ENCODE peak calls at places on chromosomes 6 and 20, in eight cellular contexts. G is GM10248; W is activated CD8-positive, alpha-beta T cell treated with anti-CD3 and anti-CD28 coated beads, Interleukin-2, amount 10 ng/mL, durations not matched to agents 7 days and 5 days; L is central memory CD4-positive, alpha-beta T cell; C is activated naive CD4-positive, alpha-beta T cell treated with Interleukin-2 at 50 U/mL for 16 hours; K is lung; J is T-helper 2 cell; U is NCI-H2171. H is an unnamed sample.

GRCh38 chr20:63156221-63156671 is 59.7 kb downstream of the YTHDF1 start:
- DNase-seq in G (no peak), W (no peak), L (no peak), C (no peak), K (no peak), J (no peak), U (no peak), H (no peak)

GRCh38 chr6:166558156-166559025 is 28.1 kb downstream of the RAMACL start:
- DNase-seq in G (no peak), W (no peak), L (no peak), C (no peak), K (no peak), J (no peak), U (no peak), H (no peak)

GRCh38 chr20:61802721-61803311 is 262.9 kb downstream of the TAF4 start:
- DNase-seq in G (no peak), W (no peak), L (no peak), C (no peak), K (no peak), J (no peak), U (no peak), H (no peak)

GRCh38 chr6:125949069-125949468 is 7.5 kb upstream of the HINT3 start:
- DNase-seq in G (no peak), W (no peak), L (no peak), C (no peak), K (no peak), J (no peak), U (no peak), H (no peak)

GRCh38 chr6:105319331-105319730 is 83.6 kb downstream of the PREP start:
- DNase-seq in G (no peak), W (no peak), L (no peak), C (no peak), K (no peak), J (no peak), U (no peak), H (no peak)

GRCh38 chr6:90197854-90198496 is 98.7 kb downstream of the BACH2 start:
- DNase-seq in G (no peak), W (no peak), L (no peak), C (no peak), K (no peak), J (no peak), U (peak; percentile 10), H (no peak)

GRCh38 chr6:41934278-41935189 is 7.1 kb downstream of the CCND3 start:
- DNase-seq in G (no peak), W (no peak), L (no peak), C (no peak), K (no peak), J (no peak), U (no peak), H (no peak)

GRCh38 chr6:142331075-142331551 is 29.3 kb downstream of the ADGRG6 start:
- DNase-seq in G (no peak), W (peak; percentile 62), L (no peak), C (no peak), K (no peak), J (no peak), U (no peak), H (no peak)

GRCh38 chr6:40957616-40958492 is 81.2 kb downstream of the UNC5CL start:
- DNase-seq in G (no peak), W (no peak), L (no peak), C (no peak), K (no peak), J (no peak), U (no peak), H (no peak)

GRCh38 chr20:51802170-51802745 is at the start of gene SALL4:
- DNase-seq in G (no peak), W (no peak), L (no peak), C (no peak), K (no peak), J (no peak), U (no peak), H (peak; percentile 40)

GRCh38 chr6:52681416-52681815 is 10.5 kb downstream of the TMEM14A start:
- DNase-seq in G (no peak), W (no peak), L (no peak), C (no peak), K (no peak), J (no peak), U (no peak), H (no peak)

H was measured in 8988T.